ENCODE peak calls at places on chromosome 19, in eight cellular contexts. T is hippocampal formation; F is WERI-Rb-1; E is nucleus accumbens; X is stimulated activated CD8-positive, alpha-beta memory T cell treated with anti-CD3 and anti-CD28 coated beads, Interleukin-7, amount 100 ng/mL, for 4 hours; R is G401; Y is mesenchymal stem cell; V is AG09319. G is an unnamed sample.

GRCh38 chr19:52442179-52442578 is 11.2 kb upstream of the ZNF578 start:
- DNase-seq in T (no peak), F (no peak), E (no peak), X (no peak), R (no peak), Y (no peak), V (no peak), G (no peak)

GRCh38 chr19:51571599-51571998 is 516 bp downstream of the ZNF175 start:
- DNase-seq in T (no peak), F (no peak), E (no peak), X (no peak), R (peak), Y (peak), V (no peak), G (no peak)

GRCh38 chr19:51002101-51002532 is 713 bp upstream of the KLK8 start:
- DNase-seq in T (no peak), F (no peak), E (no peak), X (no peak), R (no peak), Y (no peak), V (no peak), G (no peak)

GRCh38 chr19:13978306-13978705 is 26.0 kb downstream of the DCAF15 start:
- DNase-seq in T (no peak), F (peak), E (no peak), X (peak), R (no peak), Y (peak), V (no peak), G (no peak)

GRCh38 chr19:18596752-18597157 is 8.2 kb downstream of the REX1BD start:
- DNase-seq in T (no peak), F (peak), E (no peak), X (no peak), R (peak), Y (no peak), V (no peak), G (no peak)

GRCh38 chr19:3450796-3451411 is 29.4 kb downstream of the SMIM24 start:
- DNase-seq in T (no peak), F (no peak), E (no peak), X (no peak), R (peak), Y (peak), V (peak), G (peak)

GRCh38 chr19:15836345-15836594 is 20.8 kb upstream of the OR10H1 start:
- DNase-seq in T (no peak), F (no peak), E (no peak), X (no peak), R (no peak), Y (no peak), V (no peak), G (no peak)

GRCh38 chr19:32646556-32646955 is 28.4 kb downstream of the ANKRD27 start:
- DNase-seq in T (no peak), F (no peak), E (no peak), X (no peak), R (no peak), Y (no peak), V (no peak), G (no peak)

GRCh38 chr19:50739841-50740426 is 16.8 kb downstream of the CLEC11A start:
- DNase-seq in T (no peak), F (no peak), E (no peak), X (no peak), R (no peak), Y (no peak), V (no peak), G (no peak)

GRCh38 chr19:43711751-43712355 is 4.0 kb upstream of the IRGC start:
- DNase-seq in T (no peak), F (no peak), E (no peak), X (no peak), R (no peak), Y (no peak), V (no peak), G (no peak)

GRCh38 chr19:39968789-39969188 is 2.2 kb upstream of the PSMC4 start:
- DNase-seq in T (no peak), F (no peak), E (no peak), X (no peak), R (no peak), Y (no peak), V (no peak), G (no peak)

GRCh38 chr19:17448190-17448967 is at the start of gene TMEM221:
- DNase-seq in T (no peak), F (no peak), E (no peak), X (peak), R (no peak), Y (peak), V (no peak), G (no peak)

GRCh38 chr19:8113017-8113416 is 36.4 kb downstream of the FBN3 start:
- DNase-seq in T (no peak), F (no peak), E (no peak), X (no peak), R (no peak), Y (no peak), V (no peak), G (no peak)

GRCh38 chr19:5698635-5699422 is 8.7 kb downstream of the RPL36 start:
- DNase-seq in T (no peak), F (no peak), E (no peak), X (no peak), R (no peak), Y (no peak), V (no peak), G (no peak)

GRCh38 chr19:13024126-13024957 is 29.1 kb downstream of the NFIX start:
- DNase-seq in T (no peak), F (no peak), E (no peak), X (no peak), R (peak), Y (peak), V (no peak), G (no peak)

GRCh38 chr19:29531458-29532025 is 5.7 kb downstream of the VSTM2B start:
- DNase-seq in T (no peak), F (no peak), E (no peak), X (no peak), R (no peak), Y (no peak), V (no peak), G (no peak)

GRCh38 chr19:58352760-58353671 is at the start of gene A1BG:
- DNase-seq in T (no peak), F (no peak), E (no peak), X (no peak), R (no peak), Y (no peak), V (no peak), G (no peak)

GRCh38 chr19:2354670-2355069 is 5.4 kb upstream of the TMPRSS9 start:
- DNase-seq in T (no peak), F (no peak), E (no peak), X (no peak), R (peak), Y (no peak), V (no peak), G (no peak)

G was measured in kidney epithelial cell.